ENCODE peak calls at places on chromosome 11, in ten cellular contexts. W is NCI-H2081; V is hypothalamus; T is astrocyte; U is stimulated activated CD4-positive, alpha-beta T cell treated with anti-CD3 and anti-CD28 coated beads, Interleukin-1b, Interleukin-23, amount 100 ng/mL, for 1 hour; B is effector CD4-positive, alpha-beta T cell; I is chondrocyte; A is activated CD4-positive, alpha-beta T cell treated with anti-CD3 and anti-CD28 coated beads for 4 hours; L is osteocyte; H is cardiac muscle cell. D is an unnamed sample.

GRCh38 chr11:10474551-10474950 is 19.5 kb downstream of the AMPD3 start:
- DNase-seq in B (no peak), W (no peak), A (no peak), U (no peak), T (no peak), I (no peak), L (no peak), H (no peak), V (no peak), D (no peak)

GRCh38 chr11:99015634-99016454 is 4.9 kb upstream of the CNTN5 start:
- DNase-seq in U (no peak), W (peak), H (peak), A (no peak), L (no peak), V (no peak), I (no peak), B (no peak), T (peak), D (no peak)

GRCh38 chr11:35619030-35619753 is 932 bp downstream of the FJX1 start:
- DNase-seq in A (peak), B (no peak), I (peak), V (peak), U (no peak), W (peak), H (peak), T (peak), L (peak), D (no peak)

GRCh38 chr11:1260023-1260501 is 37.2 kb downstream of the MUC5B start:
- DNase-seq in V (no peak), A (peak), H (peak), L (no peak), U (no peak), I (no peak), B (no peak), W (no peak), T (no peak), D (no peak)

GRCh38 chr11:66266378-66267038 is 1.9 kb upstream of the RAB1B start:
- DNase-seq in L (no peak), W (no peak), V (no peak), B (no peak), T (no peak), H (no peak), U (no peak), A (no peak), I (no peak), D (no peak)

GRCh38 chr11:12180257-12181205 is 70.1 kb downstream of the MICAL2 start:
- DNase-seq in B (no peak), H (peak), I (no peak), A (no peak), U (no peak), V (no peak), T (no peak), L (no peak), W (no peak), D (no peak)

GRCh38 chr11:16632295-16633200 is 105.9 kb upstream of the C11orf58 start:
- DNase-seq in H (peak), T (no peak), V (no peak), W (no peak), L (no peak), U (no peak), B (no peak), I (no peak), A (no peak), D (no peak)

GRCh38 chr11:32080381-32080980 is 10.4 kb upstream of the RCN1 start:
- DNase-seq in V (no peak), W (no peak), B (no peak), A (no peak), U (no peak), T (no peak), L (no peak), I (no peak), H (peak), D (no peak)

GRCh38 chr11:45450189-45450588 is 164.0 kb upstream of the SYT13 start:
- DNase-seq in W (no peak), B (no peak), L (no peak), H (peak), U (no peak), I (no peak), V (no peak), A (no peak), T (peak), D (no peak)

GRCh38 chr11:46360878-46361277 is 13.6 kb downstream of the DGKZ start:
- DNase-seq in W (no peak), U (no peak), H (no peak), I (no peak), A (no peak), B (no peak), T (no peak), V (no peak), L (no peak), D (no peak)

GRCh38 chr11:70623906-70624597 is 225.7 kb downstream of the CTTN start:
- DNase-seq in B (no peak), W (no peak), H (no peak), T (no peak), U (no peak), A (no peak), L (no peak), V (no peak), I (no peak), D (no peak)

GRCh38 chr11:74208507-74208906 is 37.4 kb downstream of the PPME1 start:
- DNase-seq in L (no peak), V (no peak), T (no peak), A (no peak), H (no peak), I (no peak), W (no peak), U (no peak), B (no peak), D (no peak)

GRCh38 chr11:122714021-122714420 is 58.5 kb downstream of the UBASH3B start:
- DNase-seq in L (no peak), V (no peak), T (no peak), W (no peak), H (no peak), U (no peak), A (no peak), I (no peak), B (no peak), D (no peak)

GRCh38 chr11:12170984-12171383 is 60.6 kb downstream of the MICAL2 start:
- DNase-seq in U (no peak), L (no peak), V (no peak), B (no peak), W (no peak), A (no peak), T (peak), I (no peak), H (peak), D (no peak)

GRCh38 chr11:128553662-128554392 is 33.5 kb downstream of the ETS1 start:
- DNase-seq in A (no peak), W (no peak), V (peak), I (no peak), T (no peak), L (no peak), B (no peak), U (no peak), H (peak), D (no peak)

GRCh38 chr11:32101791-32102190 is 10.9 kb downstream of the RCN1 start:
- DNase-seq in V (peak), A (no peak), B (no peak), H (no peak), I (no peak), L (no peak), U (no peak), T (no peak), W (no peak), D (no peak)

GRCh38 chr11:69448471-69449284 is 32.8 kb upstream of the LINC01488 start:
- DNase-seq in I (peak), L (no peak), W (no peak), T (no peak), V (no peak), U (no peak), H (no peak), B (no peak), A (no peak), D (no peak)

GRCh38 chr11:14249121-14249963 is 109.6 kb downstream of the RRAS2 start:
- DNase-seq in T (peak), H (peak), A (peak), L (no peak), I (no peak), V (peak), W (peak), B (peak), U (peak), D (peak)

GRCh38 chr11:126049159-126049558 is 13.5 kb downstream of the CDON start:
- DNase-seq in I (no peak), V (no peak), H (no peak), A (no peak), W (no peak), T (no peak), L (no peak), U (no peak), B (no peak), D (no peak)

GRCh38 chr11:106854429-106854828 is 163.8 kb downstream of the GUCY1A2 start:
- DNase-seq in L (no peak), B (no peak), A (no peak), W (no peak), H (no peak), V (no peak), T (no peak), U (no peak), I (peak), D (no peak)

GRCh38 chr11:44219830-44220778 is 89.8 kb downstream of the ALX4 start:
- DNase-seq in B (no peak), T (peak), H (no peak), A (no peak), L (no peak), I (no peak), U (no peak), W (no peak), V (no peak), D (no peak)

GRCh38 chr11:18705651-18706281 is 7.2 kb downstream of the TMEM86A start:
- DNase-seq in V (peak), A (peak), I (peak), W (no peak), U (no peak), T (no peak), L (no peak), H (peak), B (no peak), D (no peak)

GRCh38 chr11:83809274-83809673 is 523.1 kb upstream of the CCDC90B start:
- DNase-seq in H (no peak), T (no peak), I (no peak), B (no peak), A (no peak), U (no peak), L (no peak), W (no peak), V (no peak), D (no peak)

GRCh38 chr11:82722236-82722635 is 11.4 kb downstream of the FAM181B start:
- DNase-seq in L (no peak), H (no peak), I (no peak), T (no peak), V (no peak), W (no peak), B (no peak), U (no peak), A (no peak), D (no peak)

GRCh38 chr11:69244286-69244685 is 49.7 kb upstream of the MYEOV start:
- DNase-seq in I (no peak), V (no peak), A (no peak), W (no peak), T (no peak), B (no peak), U (no peak), H (no peak), L (peak), D (no peak)

GRCh38 chr11:16814410-16815046 is 76.1 kb downstream of the C11orf58 start:
- DNase-seq in A (no peak), U (no peak), L (no peak), V (no peak), B (no peak), W (no peak), H (no peak), T (no peak), I (no peak), D (no peak)

GRCh38 chr11:64665381-64665780 is 57.6 kb downstream of the NRXN2 start:
- DNase-seq in A (no peak), W (no peak), H (no peak), U (no peak), B (no peak), L (no peak), T (no peak), I (no peak), V (no peak), D (no peak)

GRCh38 chr11:8839957-8840945 is 70.7 kb upstream of the AKIP1 start:
- DNase-seq in I (no peak), H (peak), A (no peak), W (no peak), L (no peak), B (no peak), U (no peak), T (peak), V (peak), D (peak)

GRCh38 chr11:88779551-88779950 is 286.2 kb downstream of the GRM5 start:
- DNase-seq in A (no peak), I (no peak), U (no peak), L (no peak), B (no peak), T (peak), V (no peak), H (peak), W (no peak), D (no peak)

GRCh38 chr11:66744485-66745355 is 15.7 kb upstream of the SPTBN2 start:
- DNase-seq in W (peak), A (peak), H (peak), U (peak), B (peak), T (peak), I (peak), L (peak), V (peak), D (peak)

GRCh38 chr11:128508785-128509518 is 78.4 kb downstream of the ETS1 start:
- DNase-seq in T (peak), W (no peak), B (no peak), L (no peak), U (no peak), H (no peak), A (no peak), I (no peak), V (no peak), D (no peak)

GRCh38 chr11:124839051-124839971 is 25.9 kb upstream of the ROBO3 start:
- DNase-seq in T (no peak), A (no peak), V (no peak), U (no peak), H (no peak), W (no peak), L (peak), I (no peak), B (no peak), D (no peak)

GRCh38 chr11:122679441-122679840 is 23.9 kb downstream of the UBASH3B start:
- DNase-seq in W (no peak), L (no peak), H (no peak), A (no peak), V (no peak), I (no peak), B (no peak), T (no peak), U (no peak), D (no peak)